ENCODE peak calls at places on chromosomes 13 and 19, in five cellular contexts. N, X, V, D and F are unnamed samples.

GRCh38 chr19:13830761-13831481 is 35.7 kb downstream of the ZSWIM4 start:
- DNase-seq in X (peak), D (no peak), V (no peak), N (no peak), F (no peak)

GRCh38 chr19:9937001-9937411 is 691 bp upstream of the OLFM2 start:
- DNase-seq in N (no peak), V (no peak), D (no peak), X (peak), F (no peak)

GRCh38 chr19:34254552-34255432 is at the start of gene GARRE1:
- DNase-seq in X (peak), V (no peak), N (no peak), D (peak), F (peak)

GRCh38 chr19:33910922-33911321 is 114.3 kb downstream of the KCTD15 start:
- DNase-seq in D (no peak), N (no peak), X (no peak), V (no peak), F (no peak)

GRCh38 chr13:64855506-64855905 is 2374.6 kb downstream of the PCDH9 start:
- DNase-seq in N (peak), V (no peak), X (no peak), D (no peak), F (no peak)

GRCh38 chr19:45455707-45456499 is 11.9 kb upstream of the FOSB start:
- DNase-seq in X (peak), N (peak), D (peak), V (no peak), F (peak)

GRCh38 chr19:51016798-51017683 is 2.5 kb downstream of the KLK10 start:
- DNase-seq in N (no peak), X (no peak), D (peak), V (peak), F (peak)

GRCh38 chr13:42855416-42855815 is 74.0 kb downstream of the FAM216B start:
- DNase-seq in N (no peak), D (no peak), V (no peak), X (no peak), F (no peak)

GRCh38 chr19:45496349-45496953 is 396 bp downstream of the RTN2 start:
- DNase-seq in V (no peak), X (peak), N (no peak), D (peak), F (peak)

GRCh38 chr13:71758823-71759222 is 108.2 kb downstream of the DACH1 start:
- DNase-seq in V (no peak), D (no peak), N (no peak), X (no peak), F (no peak)

GRCh38 chr13:98839826-98840769 is 87.6 kb upstream of the SLC15A1 start:
- DNase-seq in X (peak), V (peak), D (peak), N (no peak), F (peak)

GRCh38 chr13:102091231-102091630 is 310.6 kb downstream of the FGF14 start:
- DNase-seq in D (no peak), N (no peak), X (no peak), V (peak), F (no peak)

GRCh38 chr13:60642552-60642951 is 245.5 kb downstream of the TDRD3 start:
- DNase-seq in N (no peak), D (no peak), V (no peak), X (no peak), F (no peak)

GRCh38 chr19:647566-648284 is 8.0 kb downstream of the FGF22 start:
- DNase-seq in D (no peak), N (no peak), X (no peak), V (no peak), F (no peak)

GRCh38 chr19:44512326-44513298 is 12.3 kb upstream of the ZNF180 start:
- DNase-seq in X (no peak), D (peak), N (peak), V (no peak), F (peak)

GRCh38 chr19:34313188-34313587 is 51.8 kb upstream of the GPI start:
- DNase-seq in V (no peak), N (no peak), X (no peak), D (no peak), F (peak)

GRCh38 chr13:99150575-99151370 is 49.9 kb upstream of the UBAC2 start:
- DNase-seq in D (peak), X (no peak), V (no peak), N (peak), F (peak)

GRCh38 chr19:38173324-38174041 is 50.5 kb downstream of the DPF1 start:
- DNase-seq in X (no peak), N (peak), D (peak), V (no peak), F (peak)

GRCh38 chr13:110537116-110537515 is 24.4 kb downstream of the RAB20 start:
- DNase-seq in X (no peak), N (no peak), D (no peak), V (no peak), F (no peak)

GRCh38 chr19:16587031-16588023 is 15.1 kb upstream of the SLC35E1 start:
- DNase-seq in V (no peak), X (no peak), D (no peak), N (no peak), F (peak)

GRCh38 chr19:10431254-10431942 is 11.1 kb downstream of the PDE4A start:
- DNase-seq in N (no peak), V (no peak), D (no peak), X (peak), F (peak)

GRCh38 chr13:45847554-45848224 is 3.9 kb downstream of the SIAH3 start:
- DNase-seq in V (no peak), X (no peak), N (no peak), D (no peak), F (no peak)

GRCh38 chr19:32830231-32831014 is 39.1 kb downstream of the SLC7A9 start:
- DNase-seq in V (no peak), N (peak), X (no peak), D (peak), F (peak)

GRCh38 chr19:51026554-51026831 is at the start of gene KLK11:
- DNase-seq in N (no peak), V (no peak), D (no peak), X (no peak), F (no peak)

GRCh38 chr13:110874508-110874960 is 40.3 kb downstream of the ANKRD10 start:
- DNase-seq in X (peak), D (peak), V (no peak), N (peak), F (peak)

GRCh38 chr19:35528218-35529038 is at the start of gene SBSN:
- DNase-seq in X (no peak), V (no peak), N (peak), D (peak), F (peak)

GRCh38 chr13:48004201-48004600 is 3.1 kb upstream of the SUCLA2 start:
- DNase-seq in N (no peak), D (no peak), X (no peak), V (no peak), F (no peak)

GRCh38 chr13:46345400-46345799 is 41.7 kb downstream of the RUBCNL start:
- DNase-seq in D (no peak), V (no peak), X (no peak), N (no peak), F (no peak)

GRCh38 chr19:29618871-29619270 is 12.8 kb downstream of the POP4 start:
- DNase-seq in X (no peak), D (no peak), N (no peak), V (no peak), F (no peak)

GRCh38 chr19:38400361-38400760 is 2.5 kb upstream of the FAM98C start:
- DNase-seq in N (no peak), D (no peak), X (no peak), V (no peak), F (no peak)

GRCh38 chr13:75359266-75359665 is 122.7 kb downstream of the TBC1D4 start:
- DNase-seq in V (peak), D (peak), X (no peak), N (peak), F (peak)

GRCh38 chr19:33193864-33194362 is at the start of gene LRP3:
- DNase-seq in X (peak), V (no peak), N (no peak), D (peak), F (peak)

GRCh38 chr13:97282705-97283104 is 60.6 kb downstream of the MBNL2 start:
- DNase-seq in V (no peak), D (no peak), X (no peak), N (no peak), F (no peak)

GRCh38 chr13:31767175-31767900 is 28.0 kb downstream of the RXFP2 start:
- DNase-seq in D (peak), V (no peak), X (no peak), N (peak), F (peak)

GRCh38 chr13:39451860-39452301 is 151.1 kb downstream of the LHFPL6 start:
- DNase-seq in D (no peak), X (no peak), N (peak), V (no peak), F (no peak)

GRCh38 chr13:45546410-45546765 is 69.2 kb downstream of the ERICH6B start:
- DNase-seq in X (no peak), D (no peak), N (no peak), V (no peak), F (no peak)

GRCh38 chr19:5903054-5903501 is 512 bp downstream of the NDUFA11 start:
- DNase-seq in N (no peak), D (peak), V (no peak), X (no peak), F (peak)